ENCODE peak calls at places on chromosome 2, in ten cellular contexts. X is ovary, W is Karpas-422, L is brain microvascular endothelial cell, U is aorta, Z is stomach, G is thoracic aorta, H is adrenal gland, N is left lung, R is left ventricle myocardium inferior. T is an unnamed sample.

GRCh38 chr2:179139506-179139905 is 89.6 kb upstream of the CCDC141 start:
- DNase-seq in X (no peak), W (no peak), L (no peak), U (no peak), Z (no peak), G (no peak), H (no peak), N (no peak), R (no peak), T (no peak)

GRCh38 chr2:190585000-190585678 is 50.6 kb upstream of the NEMP2 start:
- DNase-seq in X (no peak), W (peak; percentile 43), L (no peak), U (no peak), Z (no peak), G (no peak), H (no peak), N (no peak), R (no peak), T (no peak)

GRCh38 chr2:225010804-225011203 is 31.5 kb downstream of the DOCK10 start:
- DNase-seq in X (no peak), W (no peak), L (peak; percentile 83), U (no peak), Z (no peak), G (no peak), H (peak; percentile 31), N (no peak), R (no peak), T (no peak)

GRCh38 chr2:234147335-234147861 is 96.9 kb downstream of the SPP2 start:
- DNase-seq in X (no peak), W (no peak), L (no peak), U (no peak), Z (no peak), G (no peak), H (no peak), N (no peak), R (no peak), T (no peak)

GRCh38 chr2:46144133-46144800 is 152.9 kb upstream of the EPAS1 start:
- DNase-seq in X (no peak), W (no peak), L (no peak), U (no peak), Z (no peak), G (no peak), H (no peak), N (no peak), R (no peak), T (no peak)

GRCh38 chr2:71226391-71226964 is 425 bp downstream of the PAIP2B start:
- DNase-seq in X (peak; percentile 67), W (peak; percentile 70), L (no peak), U (peak; percentile 77), Z (peak; percentile 63), G (no peak), H (peak; percentile 44), N (peak; percentile 81), R (peak; percentile 25), T (peak; percentile 74)

GRCh38 chr2:83471708-83472107 is 987.4 kb downstream of the SUCLG1 start:
- DNase-seq in X (no peak), W (no peak), L (no peak), U (no peak), Z (no peak), G (no peak), H (no peak), N (no peak), R (no peak), T (no peak)

GRCh38 chr2:65228249-65228750 is 669 bp downstream of the ACTR2 start:
- DNase-seq in X (no peak), W (peak; percentile 96), L (no peak), U (no peak), Z (no peak), G (no peak), H (no peak), N (no peak), R (no peak), T (no peak)

GRCh38 chr2:142769761-142770160 is 107.7 kb upstream of the KYNU start:
- DNase-seq in X (no peak), W (no peak), L (peak; percentile 71), U (no peak), Z (no peak), G (no peak), H (no peak), N (no peak), R (no peak), T (no peak)

GRCh38 chr2:219331560-219332213 is 857 bp downstream of the RESP18 start:
- DNase-seq in X (peak; percentile 56), W (no peak), L (peak; percentile 18), U (peak; percentile 82), Z (no peak), G (no peak), H (peak; percentile 32), N (peak; percentile 83), R (peak; percentile 21), T (no peak)

GRCh38 chr2:7281802-7282201 is 364.6 kb downstream of the RNF144A start:
- DNase-seq in X (no peak), W (no peak), L (no peak), U (no peak), Z (no peak), G (no peak), H (no peak), N (no peak), R (no peak), T (no peak)

GRCh38 chr2:170905864-170906263 is 23.2 kb upstream of the GORASP2 start:
- DNase-seq in X (no peak), W (no peak), L (no peak), U (no peak), Z (no peak), G (no peak), H (no peak), N (no peak), R (no peak), T (no peak)

DNA sequence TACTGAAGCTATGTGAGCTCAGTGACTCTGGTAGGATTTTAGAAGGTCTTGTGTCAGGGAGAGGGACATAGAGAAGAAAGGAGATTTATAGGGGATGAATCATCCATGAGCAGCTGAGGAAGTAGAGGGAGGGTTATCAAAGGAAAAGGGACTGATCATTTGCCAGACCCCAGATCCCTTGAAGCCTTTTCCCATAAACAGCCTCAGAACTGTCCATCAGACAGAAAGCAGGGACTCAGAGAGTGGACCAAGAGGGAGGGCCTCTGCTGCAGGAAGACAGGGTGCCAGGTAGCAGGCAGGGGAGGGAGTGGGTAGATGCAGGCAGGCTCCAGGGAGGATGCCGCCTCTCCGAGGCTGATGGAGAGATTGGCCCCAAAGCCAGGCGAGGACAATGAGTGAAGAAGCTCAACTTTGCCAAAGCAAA is 133.9 kb downstream of the TNS1 start:
- DNase-seq in X (no peak), W (no peak), L (no peak), U (peak; percentile 56), Z (no peak), G (no peak), H (peak; percentile 83), N (no peak), R (no peak), T (no peak)
- H3K36me3 ChIP-seq in X (no peaks in the 10 kb centered on the region), W (no peaks in the 10 kb centered on the region), L (peaks cover 19% of the 10 kb centered on the region), U (peaks cover 13% of the 10 kb centered on the region), Z (peaks cover 69% of the 10 kb centered on the region), G (peaks cover 98% of the 10 kb centered on the region), H (peaks cover 89% of the 10 kb centered on the region), N (peaks cover 3% of the 10 kb centered on the region), R (peaks cover 95% of the 10 kb centered on the region), T (peaks cover 83% of the 10 kb centered on the region)

DNA sequence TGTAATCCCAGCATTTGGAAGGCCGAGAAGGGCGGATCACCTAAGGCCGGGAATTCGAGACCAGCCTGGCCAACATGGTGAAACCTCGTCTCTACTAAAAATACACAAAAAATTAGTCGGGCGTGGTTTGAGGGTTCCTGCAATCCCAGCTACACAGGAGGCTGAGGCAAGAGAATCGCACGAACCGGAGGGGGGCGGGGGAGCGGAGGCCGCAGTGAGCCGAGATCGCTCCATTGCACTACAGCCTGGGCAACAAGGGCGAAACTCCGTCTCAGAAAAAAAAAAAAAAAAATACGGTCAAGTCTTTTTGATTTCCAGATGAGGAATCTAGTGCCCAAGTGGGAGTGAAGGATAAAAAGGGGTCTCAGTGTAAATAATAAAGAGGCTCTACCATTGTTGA is 16.5 kb upstream of the MEIS1 start:
- DNase-seq in X (no peak), W (no peak), L (no peak), U (no peak), Z (no peak), G (no peak), H (no peak), N (peak; percentile 42), R (no peak), T (no peak)
- H3K27me3 ChIP-seq in X (peaks cover 5% of the 10 kb centered on the region), W (no peaks in the 10 kb centered on the region), L (peaks cover 4% of the 10 kb centered on the region), U (no peaks in the 10 kb centered on the region), Z (no peaks in the 10 kb centered on the region), G (no peaks in the 10 kb centered on the region), H (no peaks in the 10 kb centered on the region), N (peaks cover 19% of the 10 kb centered on the region), R (peaks cover 57% of the 10 kb centered on the region), T (no peaks in the 10 kb centered on the region)

DNA sequence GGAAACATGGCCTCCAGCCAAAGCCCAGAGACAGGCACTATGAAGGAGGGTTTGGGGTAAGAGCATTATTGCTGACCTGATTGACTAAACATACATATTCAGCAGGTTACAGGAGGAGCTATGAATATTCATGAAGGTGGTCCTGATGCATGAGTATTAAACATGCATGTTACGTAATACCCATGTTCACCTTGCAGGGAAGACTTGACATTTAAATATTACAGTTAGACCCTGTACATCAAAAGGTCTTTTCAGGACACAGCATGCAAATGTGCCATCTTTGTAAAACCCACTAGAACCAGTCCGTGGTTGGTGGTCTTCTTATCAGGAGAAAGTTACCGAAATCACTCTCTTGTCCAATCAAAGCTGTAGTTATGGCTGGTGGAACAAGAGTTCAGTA is 59.9 kb downstream of the XRCC5 start:
- DNase-seq in X (no peak), W (no peak), L (no peak), U (no peak), Z (no peak), G (no peak), H (no peak), N (no peak), R (no peak), T (no peak)
- H3K36me3 ChIP-seq in X (no peaks in the 10 kb centered on the region), W (peaks cover 75% of the 10 kb centered on the region), L (peaks cover 29% of the 10 kb centered on the region), U (no peaks in the 10 kb centered on the region), Z (peaks cover 22% of the 10 kb centered on the region), G (peaks cover 15% of the 10 kb centered on the region), H (peaks cover 33% of the 10 kb centered on the region), N (no peaks in the 10 kb centered on the region), R (peaks cover 62% of the 10 kb centered on the region), T (peaks cover 46% of the 10 kb centered on the region)

GRCh38 chr2:73301636-73302035 is 8.3 kb upstream of the EGR4 start:
- DNase-seq in X (no peak), W (no peak), L (no peak), U (no peak), Z (no peak), G (no peak), H (no peak), N (no peak), R (no peak), T (no peak)
- H3K27me3 ChIP-seq in X (no peaks in the 10 kb centered on the region), W (no peaks in the 10 kb centered on the region), L (no peaks in the 10 kb centered on the region), U (peaks cover 6% of the 10 kb centered on the region), Z (peaks cover 12% of the 10 kb centered on the region), G (no peaks in the 10 kb centered on the region), H (no peaks in the 10 kb centered on the region), N (peaks cover 30% of the 10 kb centered on the region), R (peaks cover 68% of the 10 kb centered on the region), T (peaks cover 45% of the 10 kb centered on the region)